ENCODE peak calls at places on chromosomes 1 and 21, in six cellular contexts. K is fibroblast of lung, B is ascending aorta, F is lung, E is GM23338, Z is breast epithelium. O is an unnamed sample.

GRCh38 chr1:24009406-24009805 is 29.3 kb upstream of the SRSF10 start:
- DNase-seq in K (peak), Z (no peak), E (no peak), B (no peak), F (no peak), O (no peak)

GRCh38 chr1:31306278-31306677 is 9.4 kb downstream of the ZCCHC17 start:
- DNase-seq in Z (no peak), F (no peak), K (peak), E (no peak), B (no peak), O (no peak)

GRCh38 chr1:229342305-229342901 is 444 bp downstream of the CCSAP start:
- DNase-seq in B (peak), E (peak), K (peak), Z (peak), F (peak), O (peak)

GRCh38 chr1:44810101-44810761 is 1.9 kb downstream of the BTBD19 start:
- DNase-seq in F (peak), E (no peak), B (peak), Z (peak), K (peak), O (no peak)

GRCh38 chr1:200473698-200474371 is 64.0 kb upstream of the ZNF281 start:
- DNase-seq in Z (no peak), F (no peak), B (no peak), K (peak), E (no peak), O (no peak)

GRCh38 chr1:7967651-7968050 is 6.1 kb downstream of the PARK7 start:
- DNase-seq in B (no peak), E (no peak), Z (no peak), K (no peak), F (no peak), O (no peak)

GRCh38 chr1:16092097-16092922 is 18.9 kb upstream of the FAM131C start:
- DNase-seq in Z (no peak), B (no peak), F (no peak), E (no peak), K (no peak), O (no peak)

GRCh38 chr1:173333581-173333980 is 126.5 kb upstream of the TNFSF4 start:
- DNase-seq in K (peak), B (no peak), E (no peak), Z (no peak), F (no peak), O (no peak)

GRCh38 chr1:67874501-67875111 is 41.3 kb upstream of the GNG12 start:
- DNase-seq in E (no peak), Z (no peak), F (no peak), K (peak), B (no peak), O (peak)

GRCh38 chr1:245837741-245838140 is 669.3 kb downstream of the SMYD3 start:
- DNase-seq in K (peak), B (no peak), F (no peak), Z (no peak), E (no peak), O (no peak)

GRCh38 chr1:2797741-2798016 is 3.8 kb downstream of the TTC34 start:
- DNase-seq in B (no peak), F (no peak), K (no peak), E (no peak), Z (no peak), O (no peak)

GRCh38 chr1:26700711-26701110 is 4.9 kb downstream of the ARID1A start:
- DNase-seq in Z (no peak), F (no peak), E (no peak), K (peak), B (no peak), O (no peak)

GRCh38 chr1:16068356-16069270 is 4.8 kb downstream of the FAM131C start:
- DNase-seq in Z (no peak), B (no peak), K (no peak), E (no peak), F (peak), O (no peak)

DNA sequence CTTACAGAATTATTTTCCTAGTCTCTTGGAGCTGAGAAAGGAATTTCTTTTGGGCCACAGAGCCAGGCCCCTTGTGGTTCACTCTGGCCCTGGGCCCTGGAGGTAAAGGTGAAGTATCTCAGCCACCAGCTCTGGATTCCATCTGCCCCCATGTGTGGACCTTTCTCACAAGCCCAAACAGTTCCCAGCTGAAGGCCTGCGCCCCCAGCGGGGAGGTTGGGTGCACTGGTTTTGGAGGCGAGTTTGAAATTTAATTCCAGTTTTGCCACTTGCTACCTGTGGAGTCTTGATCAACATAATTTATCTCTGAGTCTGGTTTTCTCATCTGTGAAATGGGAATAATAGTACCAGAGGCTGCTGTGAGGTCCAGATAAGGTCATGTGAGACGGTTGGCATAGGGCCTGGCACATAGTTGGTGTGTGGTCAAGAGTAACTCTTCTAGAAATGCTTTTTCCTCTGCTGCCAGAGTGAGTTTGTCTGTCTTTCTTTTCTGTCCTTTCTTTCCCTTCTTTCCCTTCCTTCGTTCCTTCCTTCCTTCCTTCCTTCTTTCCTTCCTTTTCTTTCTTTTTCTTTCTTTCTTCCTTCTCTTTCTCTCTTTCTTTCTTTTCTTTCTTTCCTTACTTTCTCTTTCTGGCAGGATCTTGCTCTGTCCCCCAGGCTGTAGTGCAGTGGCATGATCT is 6.1 kb downstream of the AGTRAP start:
- DNase-seq in Z (no peak), K (no peak), B (no peak), F (no peak), E (peak), O (no peak)
- TF ChIP-seq CTCF in Z (no peak), K (no peak), B (no peak), F (no peak), E (peak), O (no peak)

GRCh38 chr1:203273869-203274602 is 31.3 kb upstream of the BTG2 start:
- DNase-seq in K (no peak), E (peak), B (no peak), Z (no peak), F (peak), O (no peak)

GRCh38 chr1:203274603-203275381 is 30.5 kb upstream of the BTG2 start:
- DNase-seq in Z (peak), F (no peak), E (no peak), K (peak), B (peak), O (no peak)

GRCh38 chr1:203276408-203276807 is 28.9 kb upstream of the BTG2 start:
- DNase-seq in Z (no peak), E (no peak), K (no peak), F (no peak), B (no peak), O (no peak)

GRCh38 chr1:203276916-203277535 is 28.3 kb upstream of the BTG2 start:
- DNase-seq in Z (peak), K (no peak), B (no peak), E (no peak), F (no peak), O (no peak)

GRCh38 chr1:203275656-203276272 is 29.6 kb upstream of the BTG2 start:
- DNase-seq in F (no peak), E (no peak), K (no peak), B (no peak), Z (no peak), O (no peak)
- H3K27ac ChIP-seq in F (no peak), E (no peak), K (no peak), B (peak), Z (no peak), O (no peak)

GRCh38 chr21:45296638-45297037 is 8.9 kb upstream of the POFUT2 start:
- DNase-seq in Z (no peak), F (no peak), B (no peak), K (no peak), E (no peak), O (no peak)

GRCh38 chr21:45293214-45293725 is 5.6 kb upstream of the POFUT2 start:
- DNase-seq in E (no peak), K (no peak), B (no peak), Z (peak), F (peak), O (no peak)

GRCh38 chr21:45293726-45294401 is 6.2 kb upstream of the POFUT2 start:
- DNase-seq in F (no peak), K (no peak), Z (peak), B (no peak), E (no peak), O (no peak)

GRCh38 chr21:45295576-45296365 is 8.1 kb upstream of the POFUT2 start:
- DNase-seq in F (no peak), B (no peak), E (no peak), K (peak), Z (peak), O (no peak)

DNA sequence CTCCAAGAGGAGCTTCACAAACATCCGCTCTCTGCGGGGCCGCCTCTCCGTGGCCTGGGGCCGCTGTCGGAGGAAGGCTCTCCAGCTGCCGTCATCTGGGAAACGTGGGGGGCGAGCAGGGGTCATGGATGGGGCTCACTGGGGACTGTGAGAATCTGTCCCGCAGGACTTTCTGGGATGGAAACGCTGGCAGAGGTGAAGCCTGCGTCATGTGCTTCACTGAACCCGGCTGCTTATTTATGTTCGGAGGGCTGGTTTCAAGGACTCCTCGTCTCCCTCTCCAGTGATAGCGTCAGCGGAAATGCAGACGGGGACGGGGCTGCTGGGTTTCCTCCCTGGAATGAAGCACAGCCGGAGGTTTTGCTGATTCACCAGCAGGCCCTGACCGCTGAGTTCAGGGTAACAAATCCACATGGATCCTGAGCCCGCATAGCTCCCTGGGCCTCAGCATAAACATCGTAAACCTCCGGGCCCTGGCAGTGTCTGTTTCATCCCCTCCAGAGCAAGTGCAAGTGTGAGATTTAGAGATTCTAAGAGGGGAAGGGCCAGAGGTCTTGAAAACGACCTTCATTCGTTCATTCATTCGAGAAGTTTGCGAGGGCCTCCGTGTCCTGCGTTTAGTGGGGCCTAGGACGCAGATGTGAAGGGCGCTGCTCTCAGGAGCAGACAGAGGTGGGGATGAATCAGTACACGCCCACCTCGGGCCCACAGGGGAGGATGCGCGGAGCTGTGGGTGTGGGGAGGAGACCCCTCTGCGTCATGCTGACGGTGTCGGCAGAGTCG is 7.0 kb upstream of the POFUT2 start:
- DNase-seq in B (peak), F (peak), E (peak), Z (peak), K (peak), O (no peak)
- H3K4me3 ChIP-seq in B (no peak), F (no peak), E (no peak), Z (no peak), K (peak), O (no peak)

GRCh38 chr21:14771587-14771986 is 225.5 kb upstream of the SAMSN1 start:
- DNase-seq in Z (no peak), K (no peak), E (no peak), F (no peak), B (no peak), O (no peak)
- TF ChIP-seq CTCF in Z (no peak), K (no peak), E (no peak), F (no peak), B (no peak), O (no peak)

DNA sequence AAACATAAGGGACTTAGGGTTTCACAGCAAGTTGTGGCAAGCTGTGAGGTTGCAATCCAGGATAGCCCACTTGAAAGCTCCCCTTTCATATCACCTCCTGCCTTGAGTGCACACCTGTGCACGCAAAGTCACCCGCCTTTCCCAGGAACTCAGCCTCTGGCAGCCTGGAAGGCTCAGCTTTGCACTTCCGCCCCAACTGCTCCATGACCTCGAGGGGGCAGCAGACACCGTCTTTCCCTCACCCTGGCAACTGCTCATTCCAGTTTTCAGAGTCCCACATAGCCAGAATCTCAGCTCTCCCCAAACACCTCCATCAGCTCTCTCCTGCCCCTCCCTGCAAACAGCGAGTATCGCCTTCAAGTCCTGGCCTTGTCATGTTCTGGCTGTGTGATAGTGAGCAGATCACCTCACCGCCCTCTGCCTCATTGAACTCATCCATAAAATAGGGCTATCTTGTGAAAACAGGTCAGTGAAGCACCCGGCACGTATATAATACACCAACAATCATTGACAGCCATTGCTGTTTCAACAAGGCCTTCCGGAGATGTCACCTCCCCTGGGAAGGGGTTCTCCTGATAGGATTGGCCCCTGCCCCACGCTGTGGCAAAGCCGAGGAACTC is 32.2 kb upstream of the EPB41 start:
- DNase-seq in B (peak), K (peak), F (peak), Z (peak), E (peak), O (peak)
- H3K27ac ChIP-seq in B (no peak), K (no peak), F (no peak), Z (no peak), E (no peak), O (no peak)

GRCh38 chr1:62746086-62746808 is 37.7 kb upstream of the ATG4C start:
- DNase-seq in Z (no peak), B (no peak), K (peak), F (no peak), E (peak), O (no peak)
- H3K4me3 ChIP-seq in Z (peak), B (peak), K (peak), F (no peak), E (no peak), O (no peak)

GRCh38 chr1:225437710-225438437 is 10.0 kb upstream of the LBR start:
- DNase-seq in Z (no peak), B (no peak), F (no peak), E (peak), K (peak), O (peak)
- TF ChIP-seq CTCF in Z (no peak), B (no peak), F (no peak), E (peak), K (peak), O (peak)

O was measured in WERI-Rb-1.